ENCODE peak calls at places on chromosome 12, in five cellular contexts. M is effector memory CD8-positive, alpha-beta T cell; A is effector CD4-positive, alpha-beta T cell; Y is NAMALWA; K is tibial artery. Z is an unnamed sample.
A peak's percentile ranks its signal among the peaks of the same experiment; 100 is the strongest.

GRCh38 chr12:71981149-71981548 is 42.5 kb downstream of the TPH2 start:
- DNase-seq in M (no peak), K (no peak), Y (no peak), A (no peak), Z (no peak)

GRCh38 chr12:109762673-109763191 is 49.1 kb downstream of the FAM222A start:
- DNase-seq in Y (no peak), K (no peak), M (no peak), A (no peak), Z (peak; percentile 58)

GRCh38 chr12:52837341-52837741 is 3.2 kb upstream of the KRT79 start:
- DNase-seq in A (no peak), Y (no peak), K (no peak), M (no peak), Z (no peak)

GRCh38 chr12:113498490-113498889 is 26.8 kb upstream of the LHX5 start:
- DNase-seq in M (no peak), A (no peak), K (no peak), Y (no peak), Z (no peak)

GRCh38 chr12:29164477-29165163 is 15.5 kb downstream of the FAR2 start:
- DNase-seq in A (no peak), K (no peak), M (no peak), Y (peak; percentile 55), Z (no peak)

GRCh38 chr12:52440821-52441319 is 6.7 kb upstream of the KRT75 start:
- DNase-seq in M (no peak), Y (no peak), A (no peak), K (no peak), Z (no peak)

GRCh38 chr12:92147491-92147890 is 1.8 kb upstream of the BTG1 start:
- DNase-seq in A (no peak), Y (peak; percentile 46), K (no peak), M (no peak), Z (no peak)

GRCh38 chr12:19239616-19240234 is 110.2 kb downstream of the PLEKHA5 start:
- DNase-seq in M (no peak), K (no peak), Y (no peak), A (no peak), Z (no peak)

GRCh38 chr12:106898001-106898966 is 57.4 kb upstream of the TMEM263 start:
- DNase-seq in A (no peak), Y (no peak), M (no peak), K (no peak), Z (no peak)

GRCh38 chr12:57898308-57898970 is 42.9 kb upstream of the ATP23 start:
- DNase-seq in K (no peak), Y (peak; percentile 56), A (no peak), M (no peak), Z (no peak)

GRCh38 chr12:107591095-107591375 is 94.6 kb upstream of the PWP1 start:
- DNase-seq in K (no peak), M (no peak), A (no peak), Y (no peak), Z (no peak)

GRCh38 chr12:65663648-65664047 is 160.6 kb upstream of the HMGA2 start:
- DNase-seq in M (no peak), Y (no peak), A (no peak), K (no peak), Z (no peak)

GRCh38 chr12:100384549-100384916 is 27.7 kb downstream of the SLC17A8 start:
- DNase-seq in K (no peak), A (no peak), M (no peak), Y (no peak), Z (no peak)

GRCh38 chr12:24838531-24838950 is 110.4 kb downstream of the BCAT1 start:
- DNase-seq in K (peak; percentile 76), M (no peak), Y (no peak), A (no peak), Z (no peak)

Z was measured in type B pancreatic cell.